ENCODE peak calls at places on chromosome 18, in five cellular contexts. P, F, N, R and H are unnamed samples.

GRCh38 chr18:69469444-69469919 is 68.8 kb downstream of the DOK6 start:
- DNase-seq in P (no peak), F (no peak), N (no peak), R (peak), H (peak)

GRCh38 chr18:46071894-46072867 is at the start of gene PSTPIP2:
- DNase-seq in P (no peak), F (no peak), N (peak), R (peak), H (peak)

GRCh38 chr18:63953811-63954210 is 4.7 kb downstream of the HMSD start:
- DNase-seq in P (no peak), F (no peak), N (no peak), R (no peak), H (no peak)

GRCh38 chr18:48831802-48832201 is 119.0 kb downstream of the SMAD7 start:
- DNase-seq in P (no peak), F (no peak), N (no peak), R (no peak), H (no peak)

GRCh38 chr18:44601447-44601846 is 79.2 kb upstream of the SETBP1 start:
- DNase-seq in P (no peak), F (no peak), N (peak), R (no peak), H (no peak)

GRCh38 chr18:55634545-55634944 is 46.6 kb upstream of the TCF4 start:
- DNase-seq in P (no peak), F (no peak), N (peak), R (no peak), H (no peak)

GRCh38 chr18:43396266-43396665 is 119.0 kb upstream of the SYT4 start:
- DNase-seq in P (no peak), F (no peak), N (no peak), R (no peak), H (peak)

GRCh38 chr18:57812126-57812477 is 9.0 kb upstream of the ATP8B1 start:
- DNase-seq in P (no peak), F (no peak), N (no peak), R (no peak), H (no peak)

GRCh38 chr18:61949946-61950345 is 57.1 kb upstream of the RNF152 start:
- DNase-seq in P (no peak), F (no peak), N (peak), R (no peak), H (no peak)

GRCh38 chr18:48724455-48724854 is 185.6 kb downstream of the CTIF start:
- DNase-seq in P (no peak), F (no peak), N (no peak), R (no peak), H (no peak)

GRCh38 chr18:77448046-77448445 is 198.4 kb downstream of the GALR1 start:
- DNase-seq in P (no peak), F (no peak), N (no peak), R (no peak), H (no peak)

GRCh38 chr18:21444465-21445023 is 156.0 kb downstream of the ESCO1 start:
- DNase-seq in P (no peak), F (peak), N (peak), R (peak), H (peak)

GRCh38 chr18:8212893-8213805 is 396.1 kb upstream of the RAB12 start:
- DNase-seq in P (no peak), F (no peak), N (peak), R (no peak), H (no peak)

GRCh38 chr18:48488388-48488850 is 50.4 kb upstream of the CTIF start:
- DNase-seq in P (no peak), F (peak), N (peak), R (no peak), H (no peak)

GRCh38 chr18:48893559-48894265 is 57.1 kb downstream of the SMAD7 start:
- DNase-seq in P (no peak), F (peak), N (no peak), R (no peak), H (no peak)

GRCh38 chr18:76914314-76914713 is 92.0 kb downstream of the ZNF236 start:
- DNase-seq in P (no peak), F (no peak), N (no peak), R (no peak), H (no peak)

GRCh38 chr18:4631239-4631638 is 176.1 kb upstream of the DLGAP1 start:
- DNase-seq in P (no peak), F (no peak), N (no peak), R (no peak), H (no peak)

GRCh38 chr18:45169610-45170009 is 445.7 kb upstream of the SLC14A2 start:
- DNase-seq in P (no peak), F (no peak), N (peak), R (no peak), H (no peak)

GRCh38 chr18:68221116-68221724 is 493.7 kb downstream of the TMX3 start:
- DNase-seq in P (no peak), F (no peak), N (no peak), R (no peak), H (no peak)

GRCh38 chr18:45142868-45143267 is 462.2 kb downstream of the SETBP1 start:
- DNase-seq in P (no peak), F (no peak), N (no peak), R (no peak), H (no peak)

GRCh38 chr18:43034683-43035500 is 80.6 kb downstream of the RIT2 start:
- DNase-seq in P (no peak), F (no peak), N (no peak), R (no peak), H (no peak)

GRCh38 chr18:3645384-3646156 is 195.6 kb downstream of the TGIF1 start:
- DNase-seq in P (no peak), F (no peak), N (no peak), R (no peak), H (no peak)

GRCh38 chr18:32391126-32391525 is 79.6 kb downstream of the GAREM1 start:
- DNase-seq in P (no peak), F (no peak), N (no peak), R (no peak), H (no peak)

GRCh38 chr18:56083097-56083865 is 495.3 kb upstream of the TCF4 start:
- DNase-seq in P (no peak), F (no peak), N (peak), R (no peak), H (peak)

GRCh38 chr18:76368976-76369375 is 126.1 kb downstream of the ZNF516 start:
- DNase-seq in P (no peak), F (no peak), N (no peak), R (no peak), H (no peak)

GRCh38 chr18:36635414-36636096 is 193.2 kb downstream of the TPGS2 start:
- DNase-seq in P (peak), F (no peak), N (no peak), R (no peak), H (no peak)
- TF ChIP-seq MXI1 in P (no peak), F (no peak), N (no peak), R (no peak), H (no peak)

DNA sequence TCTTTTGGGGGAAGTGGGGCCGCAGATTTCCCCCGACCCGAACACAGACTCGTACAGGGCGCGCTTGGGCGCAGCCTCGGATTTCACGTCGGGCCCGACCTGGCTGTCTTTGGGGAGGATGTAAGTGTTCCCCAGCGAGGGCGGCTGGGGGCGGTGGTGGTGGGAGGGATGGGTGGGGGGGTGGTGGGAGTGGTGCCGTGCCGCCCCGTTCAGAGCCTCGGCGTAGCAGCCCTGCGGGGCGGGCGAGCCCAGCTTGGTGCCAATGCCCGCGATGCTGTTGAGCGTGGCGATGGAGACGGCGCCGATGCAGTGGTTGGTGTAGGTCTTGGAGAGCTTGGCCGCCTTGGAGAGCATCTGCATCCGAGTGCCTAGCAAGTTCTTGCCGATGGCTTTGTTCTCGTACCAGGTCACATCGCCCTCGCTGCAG is 1.5 kb downstream of the KCTD1 start:
- DNase-seq in P (no peak), F (no peak), N (no peak), R (no peak), H (peak)
- H3K4me3 ChIP-seq in P (peak), F (no peak), N (no peak), R (no peak), H (peak)

GRCh38 chr18:12288406-12288762 is 19.7 kb upstream of the TUBB6 start:
- DNase-seq in P (no peak), F (no peak), N (no peak), R (no peak), H (no peak)
- TF ChIP-seq MXI1 in P (no peak), F (no peak), N (no peak), R (no peak), H (no peak)

DNA sequence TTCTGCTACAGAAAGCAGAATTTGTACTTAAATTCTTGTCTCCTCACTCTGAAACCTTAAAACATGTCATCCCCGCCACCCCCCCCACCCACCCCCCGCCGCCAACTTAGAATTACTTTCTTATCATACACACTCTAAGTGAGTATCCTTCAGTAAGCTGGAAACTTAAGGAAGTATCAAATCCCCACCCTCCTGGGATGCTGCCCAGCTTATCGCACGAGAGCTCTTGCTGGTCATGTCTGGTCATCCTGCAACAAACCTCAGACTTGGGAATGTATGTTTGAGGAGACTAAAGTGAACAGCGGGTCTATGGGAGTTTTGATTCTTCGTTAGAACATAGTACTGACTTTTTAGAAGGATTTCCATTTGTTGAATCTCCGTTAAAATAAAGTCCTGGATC is 203.3 kb downstream of the PTGR3 start:
- DNase-seq in P (no peak), F (no peak), N (peak), R (no peak), H (no peak)
- H3K4me3 ChIP-seq in P (no peak), F (no peak), N (no peak), R (no peak), H (no peak)

GRCh38 chr18:9575558-9575957 is 38.8 kb downstream of the PPP4R1 start:
- DNase-seq in P (no peak), F (peak), N (peak), R (peak), H (peak)
- TF ChIP-seq MXI1 in P (no peak), F (no peak), N (no peak), R (no peak), H (no peak)